ENCODE peak calls at places on chromosomes 6 and 20, in eight cellular contexts. Z, U, R, Q, K, N, M and L are unnamed samples.

GRCh38 chr6:135025775-135026174 is 28.8 kb downstream of the HBS1L start:
- DNase-seq in M (no peak), N (no peak), K (peak; percentile 17), R (no peak), Z (no peak), U (no peak), Q (no peak), L (no peak)

GRCh38 chr20:16528078-16528477 is 45.2 kb downstream of the KIF16B start:
- DNase-seq in U (peak; percentile 30), N (peak; percentile 52), R (no peak), K (no peak), M (peak; percentile 58), Z (peak; percentile 84), Q (no peak), L (peak; percentile 2)

GRCh38 chr20:57383447-57384347 is 7.5 kb upstream of the RBM38 start:
- DNase-seq in Z (no peak), K (no peak), M (peak; percentile 60), U (no peak), N (no peak), Q (no peak), R (no peak), L (no peak)

GRCh38 chr6:47722178-47722577 is 23.8 kb downstream of the ADGRF4 start:
- DNase-seq in K (no peak), Z (no peak), M (no peak), U (no peak), N (no peak), Q (peak; percentile 58), R (no peak), L (no peak)

GRCh38 chr20:30811896-30812671 is 445.4 kb upstream of the DEFB115 start:
- DNase-seq in Z (no peak), U (peak; percentile 22), Q (peak; percentile 64), N (no peak), M (no peak), R (no peak), K (peak; percentile 65), L (no peak)

GRCh38 chr6:138844203-138844602 is 48.3 kb downstream of the ECT2L start:
- DNase-seq in M (no peak), Z (peak; percentile 1), U (no peak), Q (no peak), R (no peak), K (peak; percentile 33), N (peak; percentile 79), L (no peak)

GRCh38 chr6:81981812-81982211 is 229.3 kb upstream of the TENT5A start:
- DNase-seq in R (no peak), M (no peak), K (no peak), N (no peak), Q (no peak), Z (peak; percentile 37), U (peak; percentile 40), L (peak; percentile 58)

GRCh38 chr20:36929290-36929689 is 22.2 kb downstream of the SAMHD1 start:
- DNase-seq in U (no peak), Q (no peak), N (no peak), M (no peak), K (no peak), R (no peak), Z (no peak), L (no peak)

GRCh38 chr6:42860481-42860880 is 18.9 kb upstream of the RPL7L1 start:
- DNase-seq in R (no peak), Z (no peak), U (no peak), N (no peak), K (no peak), Q (no peak), M (no peak), L (no peak)

GRCh38 chr6:12024715-12025434 is 12.8 kb downstream of the HIVEP1 start:
- DNase-seq in Z (peak; percentile 84), Q (no peak), U (peak; percentile 36), R (no peak), M (no peak), K (no peak), N (no peak), L (peak; percentile 84)